ENCODE peak calls at places on chromosomes 4 and X, in five cellular contexts. V is stimulated activated CD4-positive, alpha-beta T cell treated with anti-CD3 and anti-CD28 coated beads, Interleukin-1b, Interleukin-23, amount 100 ng/mL, for 24 hours; O is activated naive CD8-positive, alpha-beta T cell treated with anti-CD3 and anti-CD28 coated beads, Interleukin-2, amount 50 U/mL, for 16 hours; C is activated CD4-positive, alpha-beta T cell treated with anti-CD3 and anti-CD28 coated beads for 48 hours; K is kidney tubule cell. A is an unnamed sample.

GRCh38 chr4:37279894-37280592 is 35.5 kb downstream of the NWD2 start:
- DNase-seq in V (no peak), O (no peak), C (no peak), K (peak; percentile 69), A (no peak)

GRCh38 chrX:43750248-43750676 is 94.2 kb downstream of the MAOA start:
- DNase-seq in V (no peak), O (no peak), C (peak; percentile 38), K (peak; percentile 68), A (peak; percentile 14)

GRCh38 chrX:68936608-68937007 is 107.8 kb downstream of the EFNB1 start:
- DNase-seq in V (no peak), O (no peak), C (no peak), K (peak; percentile 90), A (peak; percentile 24)

GRCh38 chrX:35826503-35826902 is 28.4 kb downstream of the MAGEB16 start:
- DNase-seq in V (no peak), O (no peak), C (no peak), K (peak; percentile 9), A (no peak)

GRCh38 chr4:41360214-41360910 is 103.6 kb downstream of the UCHL1 start:
- DNase-seq in V (no peak), O (no peak), C (peak; percentile 11), K (peak; percentile 76), A (no peak)

GRCh38 chr4:153248641-153249198 is 44.5 kb downstream of the TRIM2 start:
- DNase-seq in V (no peak), O (no peak), C (no peak), K (no peak), A (no peak)

GRCh38 chrX:73561791-73562190 is 1.2 kb upstream of the CHIC1 start:
- DNase-seq in V (no peak), O (no peak), C (no peak), K (no peak), A (no peak)

GRCh38 chr4:186729856-186730255 is 6.2 kb upstream of the FAT1 start:
- DNase-seq in V (no peak), O (no peak), C (no peak), K (no peak), A (no peak)

GRCh38 chr4:38094419-38094818 is 134.2 kb downstream of the PTTG2 start:
- DNase-seq in V (no peak), O (no peak), C (no peak), K (no peak), A (no peak)

GRCh38 chrX:154040307-154040756 is 20.6 kb upstream of the IRAK1 start:
- DNase-seq in V (no peak), O (no peak), C (no peak), K (peak; percentile 28), A (no peak)

GRCh38 chr4:48722509-48723446 is 57.3 kb downstream of the FRYL start:
- DNase-seq in V (no peak), O (no peak), C (no peak), K (no peak), A (no peak)

A was measured in kidney glomerular epithelial cell.